ENCODE peak calls at places on chromosomes 4 and X, in ten cellular contexts. K, U, Y, C, O, T, R, G, L and X are unnamed samples.

GRCh38 chr4:140757220-140757607 is 1.0 kb upstream of the TBC1D9 start:
- DNase-seq in K (no peak), U (no peak), Y (no peak), C (no peak), O (no peak), T (no peak), R (no peak), G (no peak), L (no peak), X (no peak)

GRCh38 chr4:143403551-143403816 is 66.8 kb downstream of the GAB1 start:
- DNase-seq in K (no peak), U (no peak), Y (no peak), C (no peak), O (no peak), T (no peak), R (no peak), G (no peak), L (no peak), X (no peak)

GRCh38 chrX:111322231-111322855 is 52.1 kb upstream of the CAPN6 start:
- DNase-seq in K (no peak), U (peak), Y (no peak), C (no peak), O (no peak), T (no peak), R (no peak), G (no peak), L (no peak), X (no peak)

GRCh38 chr4:6177587-6178197 is 22.7 kb downstream of the JAKMIP1 start:
- DNase-seq in K (no peak), U (peak), Y (no peak), C (no peak), O (no peak), T (no peak), R (peak), G (no peak), L (no peak), X (peak)

GRCh38 chr4:163474027-163474426 is 473 bp upstream of the TKTL2 start:
- DNase-seq in K (no peak), U (no peak), Y (no peak), C (no peak), O (no peak), T (no peak), R (no peak), G (no peak), L (no peak), X (no peak)

GRCh38 chr4:26049447-26049846 is 135.4 kb downstream of the SMIM20 start:
- DNase-seq in K (no peak), U (no peak), Y (no peak), C (no peak), O (no peak), T (no peak), R (no peak), G (no peak), L (no peak), X (no peak)

GRCh38 chr4:121140712-121141111 is 23.4 kb downstream of the TNIP3 start:
- DNase-seq in K (no peak), U (no peak), Y (no peak), C (no peak), O (peak), T (peak), R (no peak), G (no peak), L (no peak), X (no peak)

GRCh38 chrX:24494544-24495113 is 29.5 kb downstream of the PDK3 start:
- DNase-seq in K (no peak), U (no peak), Y (no peak), C (peak), O (peak), T (peak), R (no peak), G (peak), L (no peak), X (peak)

GRCh38 chrX:38166478-38167083 is 54.1 kb downstream of the SRPX start:
- DNase-seq in K (no peak), U (peak), Y (peak), C (peak), O (no peak), T (peak), R (no peak), G (no peak), L (no peak), X (no peak)

GRCh38 chr4:121209171-121209570 is 45.0 kb upstream of the TNIP3 start:
- DNase-seq in K (no peak), U (no peak), Y (no peak), C (no peak), O (no peak), T (no peak), R (no peak), G (no peak), L (no peak), X (no peak)

GRCh38 chr4:152556283-152556682 is 20.4 kb upstream of the FBXW7 start:
- DNase-seq in K (no peak), U (no peak), Y (no peak), C (no peak), O (no peak), T (no peak), R (no peak), G (no peak), L (no peak), X (no peak)

GRCh38 chrX:150833454-150834056 is 64.9 kb downstream of the CD99L2 start:
- DNase-seq in K (no peak), U (peak), Y (no peak), C (no peak), O (no peak), T (peak), R (no peak), G (no peak), L (no peak), X (no peak)

GRCh38 chr4:89253306-89253705 is 54.3 kb downstream of the GPRIN3 start:
- DNase-seq in K (no peak), U (no peak), Y (no peak), C (no peak), O (no peak), T (no peak), R (no peak), G (no peak), L (no peak), X (no peak)

GRCh38 chr4:139603576-139604387 is 47.8 kb upstream of the SETD7 start:
- DNase-seq in K (no peak), U (peak), Y (no peak), C (peak), O (no peak), T (peak), R (no peak), G (peak), L (no peak), X (peak)

GRCh38 chrX:36908801-36909403 is 99.3 kb upstream of the FAM47C start:
- DNase-seq in K (no peak), U (peak), Y (no peak), C (peak), O (no peak), T (peak), R (no peak), G (no peak), L (no peak), X (no peak)

GRCh38 chr4:13284932-13285331 is 199.2 kb downstream of the RAB28 start:
- DNase-seq in K (no peak), U (no peak), Y (no peak), C (no peak), O (no peak), T (no peak), R (no peak), G (no peak), L (no peak), X (no peak)

GRCh38 chrX:12307961-12308360 is 169.7 kb downstream of the FRMPD4 start:
- DNase-seq in K (no peak), U (no peak), Y (no peak), C (no peak), O (no peak), T (no peak), R (no peak), G (no peak), L (no peak), X (no peak)

GRCh38 chrX:20952180-20952579 is 422.0 kb upstream of the CNKSR2 start:
- DNase-seq in K (no peak), U (no peak), Y (no peak), C (no peak), O (no peak), T (no peak), R (no peak), G (no peak), L (no peak), X (no peak)

GRCh38 chr4:165096776-165097175 is 15.9 kb downstream of the TMEM192 start:
- DNase-seq in K (no peak), U (peak), Y (no peak), C (no peak), O (no peak), T (peak), R (no peak), G (no peak), L (no peak), X (no peak)